ENCODE peak calls at places on chromosomes 12 and 14, in nine cellular contexts. One of them, this sample, is unnamed.

GRCh38 chr14:71721791-71722190 is 210.4 kb upstream of the RGS6 start:
- DNase-seq in activated CD8-positive, alpha-beta memory T cell treated with anti-CD3 and anti-CD28 coated beads, Interleukin-2, amount 50 U/mL, for 48 hours: peak
- DNase-seq in KBM-7: no peak
- DNase-seq in stimulated activated CD8-positive, alpha-beta memory T cell treated with anti-CD3 and anti-CD28 coated beads, Interleukin-15, amount 100 ng/mL, for 4 hours: no peak
- DNase-seq in GM19239: no peak
- DNase-seq in EL: no peak
- DNase-seq in COR-L47: no peak
- DNase-seq in AG10803: peak
- DNase-seq in NCI-H748 treated with DMSO at 0.1 percent for 48 hours: no peak
- DNase-seq in this sample: no peak

GRCh38 chr12:25771062-25771461 is 187.4 kb upstream of the RASSF8 start:
- DNase-seq in activated CD8-positive, alpha-beta memory T cell treated with anti-CD3 and anti-CD28 coated beads, Interleukin-2, amount 50 U/mL, for 48 hours: no peak
- DNase-seq in stimulated activated CD8-positive, alpha-beta memory T cell treated with anti-CD3 and anti-CD28 coated beads, Interleukin-15, amount 100 ng/mL, for 4 hours: no peak
- DNase-seq in NCI-H748 treated with DMSO at 0.1 percent for 48 hours: no peak
- DNase-seq in EL: no peak
- DNase-seq in COR-L47: no peak
- DNase-seq in KBM-7: peak
- DNase-seq in GM19239: no peak
- DNase-seq in AG10803: peak
- DNase-seq in this sample: no peak

GRCh38 chr12:128727999-128728398 is 95.8 kb downstream of the SLC15A4 start:
- DNase-seq in EL: no peak
- DNase-seq in GM19239: no peak
- DNase-seq in COR-L47: no peak
- DNase-seq in stimulated activated CD8-positive, alpha-beta memory T cell treated with anti-CD3 and anti-CD28 coated beads, Interleukin-15, amount 100 ng/mL, for 4 hours: no peak
- DNase-seq in activated CD8-positive, alpha-beta memory T cell treated with anti-CD3 and anti-CD28 coated beads, Interleukin-2, amount 50 U/mL, for 48 hours: no peak
- DNase-seq in NCI-H748 treated with DMSO at 0.1 percent for 48 hours: no peak
- DNase-seq in AG10803: no peak
- DNase-seq in KBM-7: no peak
- DNase-seq in this sample: peak

GRCh38 chr14:70955543-70956480 is 48.6 kb downstream of the PCNX1 start:
- DNase-seq in GM19239: no peak
- DNase-seq in stimulated activated CD8-positive, alpha-beta memory T cell treated with anti-CD3 and anti-CD28 coated beads, Interleukin-15, amount 100 ng/mL, for 4 hours: peak
- DNase-seq in COR-L47: peak
- DNase-seq in activated CD8-positive, alpha-beta memory T cell treated with anti-CD3 and anti-CD28 coated beads, Interleukin-2, amount 50 U/mL, for 48 hours: no peak
- DNase-seq in NCI-H748 treated with DMSO at 0.1 percent for 48 hours: no peak
- DNase-seq in EL: peak
- DNase-seq in KBM-7: peak
- DNase-seq in AG10803: peak
- DNase-seq in this sample: no peak

GRCh38 chr14:92430686-92431085 is 82.9 kb upstream of the RIN3 start:
- DNase-seq in GM19239: no peak
- DNase-seq in NCI-H748 treated with DMSO at 0.1 percent for 48 hours: no peak
- DNase-seq in stimulated activated CD8-positive, alpha-beta memory T cell treated with anti-CD3 and anti-CD28 coated beads, Interleukin-15, amount 100 ng/mL, for 4 hours: no peak
- DNase-seq in activated CD8-positive, alpha-beta memory T cell treated with anti-CD3 and anti-CD28 coated beads, Interleukin-2, amount 50 U/mL, for 48 hours: no peak
- DNase-seq in COR-L47: no peak
- DNase-seq in EL: no peak
- DNase-seq in KBM-7: no peak
- DNase-seq in AG10803: no peak
- DNase-seq in this sample: no peak

GRCh38 chr12:25712169-25712568 is 159.1 kb upstream of the LMNTD1 start:
- DNase-seq in AG10803: no peak
- DNase-seq in NCI-H748 treated with DMSO at 0.1 percent for 48 hours: no peak
- DNase-seq in KBM-7: no peak
- DNase-seq in activated CD8-positive, alpha-beta memory T cell treated with anti-CD3 and anti-CD28 coated beads, Interleukin-2, amount 50 U/mL, for 48 hours: no peak
- DNase-seq in EL: no peak
- DNase-seq in stimulated activated CD8-positive, alpha-beta memory T cell treated with anti-CD3 and anti-CD28 coated beads, Interleukin-15, amount 100 ng/mL, for 4 hours: no peak
- DNase-seq in GM19239: no peak
- DNase-seq in COR-L47: no peak
- DNase-seq in this sample: no peak

GRCh38 chr12:79886917-79887519 is 47.9 kb downstream of the PPP1R12A start:
- DNase-seq in NCI-H748 treated with DMSO at 0.1 percent for 48 hours: peak
- DNase-seq in AG10803: peak
- DNase-seq in stimulated activated CD8-positive, alpha-beta memory T cell treated with anti-CD3 and anti-CD28 coated beads, Interleukin-15, amount 100 ng/mL, for 4 hours: no peak
- DNase-seq in activated CD8-positive, alpha-beta memory T cell treated with anti-CD3 and anti-CD28 coated beads, Interleukin-2, amount 50 U/mL, for 48 hours: no peak
- DNase-seq in COR-L47: peak
- DNase-seq in KBM-7: peak
- DNase-seq in GM19239: no peak
- DNase-seq in EL: peak
- DNase-seq in this sample: peak

GRCh38 chr12:77099799-77100198 is 34.4 kb upstream of the E2F7 start:
- DNase-seq in COR-L47: no peak
- DNase-seq in stimulated activated CD8-positive, alpha-beta memory T cell treated with anti-CD3 and anti-CD28 coated beads, Interleukin-15, amount 100 ng/mL, for 4 hours: no peak
- DNase-seq in NCI-H748 treated with DMSO at 0.1 percent for 48 hours: no peak
- DNase-seq in activated CD8-positive, alpha-beta memory T cell treated with anti-CD3 and anti-CD28 coated beads, Interleukin-2, amount 50 U/mL, for 48 hours: no peak
- DNase-seq in KBM-7: no peak
- DNase-seq in EL: no peak
- DNase-seq in GM19239: no peak
- DNase-seq in AG10803: no peak
- DNase-seq in this sample: no peak

GRCh38 chr12:117412465-117413190 is 51.2 kb upstream of the NOS1 start:
- DNase-seq in stimulated activated CD8-positive, alpha-beta memory T cell treated with anti-CD3 and anti-CD28 coated beads, Interleukin-15, amount 100 ng/mL, for 4 hours: no peak
- DNase-seq in NCI-H748 treated with DMSO at 0.1 percent for 48 hours: no peak
- DNase-seq in GM19239: no peak
- DNase-seq in AG10803: no peak
- DNase-seq in activated CD8-positive, alpha-beta memory T cell treated with anti-CD3 and anti-CD28 coated beads, Interleukin-2, amount 50 U/mL, for 48 hours: no peak
- DNase-seq in KBM-7: no peak
- DNase-seq in EL: no peak
- DNase-seq in COR-L47: no peak
- DNase-seq in this sample: no peak

GRCh38 chr12:2288001-2288400 is 235.2 kb downstream of the CACNA1C start:
- DNase-seq in activated CD8-positive, alpha-beta memory T cell treated with anti-CD3 and anti-CD28 coated beads, Interleukin-2, amount 50 U/mL, for 48 hours: no peak
- DNase-seq in NCI-H748 treated with DMSO at 0.1 percent for 48 hours: no peak
- DNase-seq in GM19239: no peak
- DNase-seq in stimulated activated CD8-positive, alpha-beta memory T cell treated with anti-CD3 and anti-CD28 coated beads, Interleukin-15, amount 100 ng/mL, for 4 hours: no peak
- DNase-seq in EL: peak
- DNase-seq in COR-L47: no peak
- DNase-seq in AG10803: peak
- DNase-seq in KBM-7: peak
- DNase-seq in this sample: no peak

GRCh38 chr12:91381309-91381804 is 198.7 kb upstream of the DCN start:
- DNase-seq in KBM-7: no peak
- DNase-seq in activated CD8-positive, alpha-beta memory T cell treated with anti-CD3 and anti-CD28 coated beads, Interleukin-2, amount 50 U/mL, for 48 hours: no peak
- DNase-seq in NCI-H748 treated with DMSO at 0.1 percent for 48 hours: peak
- DNase-seq in stimulated activated CD8-positive, alpha-beta memory T cell treated with anti-CD3 and anti-CD28 coated beads, Interleukin-15, amount 100 ng/mL, for 4 hours: no peak
- DNase-seq in COR-L47: no peak
- DNase-seq in EL: peak
- DNase-seq in GM19239: no peak
- DNase-seq in AG10803: peak
- DNase-seq in this sample: peak

GRCh38 chr12:41476499-41476898 is 288.4 kb downstream of the PDZRN4 start:
- DNase-seq in activated CD8-positive, alpha-beta memory T cell treated with anti-CD3 and anti-CD28 coated beads, Interleukin-2, amount 50 U/mL, for 48 hours: no peak
- DNase-seq in EL: no peak
- DNase-seq in KBM-7: no peak
- DNase-seq in stimulated activated CD8-positive, alpha-beta memory T cell treated with anti-CD3 and anti-CD28 coated beads, Interleukin-15, amount 100 ng/mL, for 4 hours: no peak
- DNase-seq in NCI-H748 treated with DMSO at 0.1 percent for 48 hours: peak
- DNase-seq in AG10803: no peak
- DNase-seq in COR-L47: peak
- DNase-seq in GM19239: no peak
- DNase-seq in this sample: no peak

GRCh38 chr12:90234455-90234854 is 525.8 kb upstream of the ATP2B1 start:
- DNase-seq in EL: peak
- DNase-seq in COR-L47: no peak
- DNase-seq in GM19239: no peak
- DNase-seq in NCI-H748 treated with DMSO at 0.1 percent for 48 hours: no peak
- DNase-seq in activated CD8-positive, alpha-beta memory T cell treated with anti-CD3 and anti-CD28 coated beads, Interleukin-2, amount 50 U/mL, for 48 hours: no peak
- DNase-seq in KBM-7: peak
- DNase-seq in AG10803: peak
- DNase-seq in stimulated activated CD8-positive, alpha-beta memory T cell treated with anti-CD3 and anti-CD28 coated beads, Interleukin-15, amount 100 ng/mL, for 4 hours: no peak
- DNase-seq in this sample: no peak

GRCh38 chr12:54704187-54704586 is 56.0 kb upstream of the DCD start:
- DNase-seq in stimulated activated CD8-positive, alpha-beta memory T cell treated with anti-CD3 and anti-CD28 coated beads, Interleukin-15, amount 100 ng/mL, for 4 hours: no peak
- DNase-seq in EL: no peak
- DNase-seq in activated CD8-positive, alpha-beta memory T cell treated with anti-CD3 and anti-CD28 coated beads, Interleukin-2, amount 50 U/mL, for 48 hours: no peak
- DNase-seq in KBM-7: peak
- DNase-seq in AG10803: no peak
- DNase-seq in NCI-H748 treated with DMSO at 0.1 percent for 48 hours: no peak
- DNase-seq in GM19239: no peak
- DNase-seq in COR-L47: no peak
- DNase-seq in this sample: no peak

GRCh38 chr12:49750027-49750977 is 8.9 kb downstream of the TMBIM6 start:
- DNase-seq in NCI-H748 treated with DMSO at 0.1 percent for 48 hours: no peak
- DNase-seq in AG10803: peak
- DNase-seq in GM19239: no peak
- DNase-seq in COR-L47: no peak
- DNase-seq in activated CD8-positive, alpha-beta memory T cell treated with anti-CD3 and anti-CD28 coated beads, Interleukin-2, amount 50 U/mL, for 48 hours: peak
- DNase-seq in stimulated activated CD8-positive, alpha-beta memory T cell treated with anti-CD3 and anti-CD28 coated beads, Interleukin-15, amount 100 ng/mL, for 4 hours: peak
- DNase-seq in KBM-7: peak
- DNase-seq in EL: peak
- DNase-seq in this sample: peak

GRCh38 chr12:46110220-46110700 is 119.9 kb upstream of the SCAF11 start:
- DNase-seq in GM19239: no peak
- DNase-seq in EL: no peak
- DNase-seq in COR-L47: peak
- DNase-seq in KBM-7: no peak
- DNase-seq in NCI-H748 treated with DMSO at 0.1 percent for 48 hours: no peak
- DNase-seq in stimulated activated CD8-positive, alpha-beta memory T cell treated with anti-CD3 and anti-CD28 coated beads, Interleukin-15, amount 100 ng/mL, for 4 hours: no peak
- DNase-seq in AG10803: no peak
- DNase-seq in activated CD8-positive, alpha-beta memory T cell treated with anti-CD3 and anti-CD28 coated beads, Interleukin-2, amount 50 U/mL, for 48 hours: no peak
- DNase-seq in this sample: no peak